ENCODE peak calls at places on chromosomes 13 and 19, in six cellular contexts. X is ascending aorta, O is mesothelial cell of epicardium, N is HCEC 1CT, Y is endothelial cell of umbilical vein, E is substantia nigra. K is an unnamed sample.

GRCh38 chr19:14135985-14136508 is 342 bp downstream of the ASF1B start:
- DNase-seq in N (no peak), O (no peak), E (no peak), Y (no peak), X (no peak), K (no peak)

GRCh38 chr13:19818223-19818842 is 35.6 kb upstream of the PSPC1 start:
- DNase-seq in O (peak), N (no peak), Y (peak), X (no peak), E (peak), K (no peak)

GRCh38 chr19:4991538-4991937 is 22.6 kb downstream of the KDM4B start:
- DNase-seq in Y (no peak), O (no peak), X (no peak), E (no peak), N (no peak), K (no peak)

GRCh38 chr13:105220886-105221285 is 1314.6 kb downstream of the EFNB2 start:
- DNase-seq in E (no peak), X (no peak), N (no peak), Y (no peak), O (no peak), K (no peak)

GRCh38 chr13:99605417-99606321 is 104.4 kb downstream of the TM9SF2 start:
- DNase-seq in N (peak), E (peak), O (no peak), Y (peak), X (peak), K (peak)

GRCh38 chr13:26867451-26868067 is 107.0 kb upstream of the GPR12 start:
- DNase-seq in O (no peak), N (no peak), Y (peak), E (no peak), X (no peak), K (peak)

GRCh38 chr13:82803341-82803740 is 1078.9 kb downstream of the SLITRK1 start:
- DNase-seq in O (no peak), N (peak), X (no peak), E (no peak), Y (no peak), K (no peak)

GRCh38 chr13:49220035-49220855 is at the start of gene MLNR:
- DNase-seq in X (no peak), Y (peak), N (peak), E (no peak), O (no peak), K (no peak)

GRCh38 chr19:36377541-36378178 is 1.3 kb downstream of the ZFP14 start:
- DNase-seq in X (no peak), O (no peak), N (no peak), E (no peak), Y (no peak), K (no peak)

GRCh38 chr13:73704587-73704986 is 429.6 kb downstream of the KLF12 start:
- DNase-seq in X (no peak), Y (no peak), O (no peak), E (no peak), N (no peak), K (no peak)

GRCh38 chr13:43303040-43303729 is 279.8 kb downstream of the DNAJC15 start:
- DNase-seq in E (peak), O (no peak), Y (peak), X (no peak), N (peak), K (peak)

GRCh38 chr19:4295972-4296771 is 6.0 kb downstream of the TMIGD2 start:
- DNase-seq in N (no peak), X (no peak), Y (peak), E (peak), O (no peak), K (no peak)

GRCh38 chr13:95503662-95504061 is 48.9 kb upstream of the CLDN10 start:
- DNase-seq in N (no peak), E (no peak), O (no peak), X (no peak), Y (no peak), K (no peak)

GRCh38 chr13:34765446-34766180 is 176.5 kb upstream of the NBEA start:
- DNase-seq in O (no peak), X (no peak), E (no peak), N (no peak), Y (no peak), K (no peak)

GRCh38 chr19:7658219-7658686 is 10.6 kb upstream of the RETN start:
- DNase-seq in E (no peak), Y (no peak), X (no peak), N (no peak), O (no peak), K (no peak)

GRCh38 chr13:68714292-68714691 is 1393.3 kb upstream of the ATXN8OS start:
- DNase-seq in Y (no peak), E (no peak), O (no peak), N (no peak), X (no peak), K (no peak)

GRCh38 chr19:2550431-2551171 is 74.7 kb downstream of the GADD45B start:
- DNase-seq in E (peak), N (no peak), O (no peak), Y (no peak), X (no peak), K (no peak)

GRCh38 chr13:45928843-45929242 is 77.3 kb upstream of the SIAH3 start:
- DNase-seq in O (no peak), E (no peak), N (no peak), X (no peak), Y (no peak), K (no peak)

GRCh38 chr13:33633701-33634525 is 184.0 kb upstream of the RFC3 start:
- DNase-seq in N (peak), X (no peak), Y (no peak), E (peak), O (no peak), K (no peak)

GRCh38 chr13:43307921-43308433 is 284.6 kb downstream of the DNAJC15 start:
- DNase-seq in X (peak), O (peak), E (peak), Y (no peak), N (peak), K (no peak)

GRCh38 chr19:12695090-12695489 is 1.3 kb downstream of the FBXW9 start:
- DNase-seq in Y (no peak), X (no peak), O (no peak), E (no peak), N (no peak), K (peak)

GRCh38 chr13:20161275-20161950 is 561 bp upstream of the GJA3 start:
- DNase-seq in X (no peak), N (no peak), Y (no peak), O (no peak), E (no peak), K (no peak)

GRCh38 chr19:40718774-40719391 is 2.0 kb downstream of the ITPKC start:
- DNase-seq in N (peak), O (no peak), X (peak), Y (peak), E (no peak), K (peak)

GRCh38 chr19:39197808-39198207 is 1.0 kb downstream of the NCCRP1 start:
- DNase-seq in X (no peak), E (no peak), Y (no peak), N (no peak), O (no peak), K (no peak)

GRCh38 chr19:12623361-12624031 is 12.8 kb downstream of the ZNF791 start:
- DNase-seq in X (no peak), N (no peak), O (no peak), Y (no peak), E (no peak), K (no peak)

GRCh38 chr13:94712812-94713555 is 639 bp upstream of the SOX21 start:
- DNase-seq in Y (peak), E (no peak), X (no peak), N (peak), O (no peak), K (no peak)

GRCh38 chr19:16589917-16590316 is 17.7 kb upstream of the SLC35E1 start:
- DNase-seq in O (no peak), Y (no peak), X (no peak), N (no peak), E (no peak), K (no peak)

GRCh38 chr19:49335071-49335783 is at the start of gene CD37:
- DNase-seq in X (peak), E (no peak), Y (no peak), N (no peak), O (no peak), K (no peak)

GRCh38 chr13:75830842-75831241 is 194.7 kb downstream of the LMO7 start:
- DNase-seq in N (peak), X (no peak), O (no peak), Y (no peak), E (no peak), K (no peak)

GRCh38 chr19:19655051-19655594 is 8.4 kb downstream of the ATP13A1 start:
- DNase-seq in Y (no peak), O (no peak), X (no peak), N (no peak), E (no peak), K (no peak)

GRCh38 chr19:38386968-38387549 is 775 bp downstream of the GGN start:
- DNase-seq in O (no peak), X (no peak), E (no peak), N (no peak), Y (no peak), K (no peak)

GRCh38 chr19:33876619-33877018 is 79.9 kb downstream of the KCTD15 start:
- DNase-seq in Y (no peak), N (no peak), E (no peak), O (no peak), X (peak), K (no peak)

GRCh38 chr19:29963576-29963975 is 21.5 kb downstream of the URI1 start:
- DNase-seq in O (no peak), Y (no peak), N (no peak), E (no peak), X (no peak), K (no peak)

GRCh38 chr19:7521551-7522071 is 813 bp upstream of the MCOLN1 start:
- DNase-seq in Y (no peak), N (no peak), E (no peak), O (no peak), X (no peak), K (no peak)

GRCh38 chr13:71871180-71871754 is 4.3 kb upstream of the DACH1 start:
- DNase-seq in Y (no peak), O (no peak), X (no peak), E (no peak), N (no peak), K (no peak)

K was measured in RKO.